ENCODE peak calls at places on chromosome X, in six cellular contexts. C, K, E, R, T and N are unnamed samples.

GRCh38 chrX:68018248-68019203 is 414.8 kb downstream of the OPHN1 start:
- DNase-seq in T (peak; percentile 32), E (no peak), K (no peak), C (peak; percentile 46), R (peak; percentile 10), N (peak; percentile 23)

GRCh38 chrX:15151267-15152196 is 118.4 kb downstream of the ASB9 start:
- DNase-seq in K (no peak), R (no peak), T (no peak), E (no peak), C (no peak), N (no peak)

GRCh38 chrX:131277543-131278115 is 11.5 kb downstream of the IGSF1 start:
- DNase-seq in C (peak; percentile 34), T (no peak), E (no peak), R (no peak), K (no peak), N (no peak)

GRCh38 chrX:137166591-137166990 is 132.8 kb upstream of the GPR101 start:
- DNase-seq in T (no peak), C (peak; percentile 51), R (no peak), K (peak; percentile 15), E (no peak), N (no peak)

GRCh38 chrX:150364347-150365050 is 1.4 kb downstream of the MAMLD1 start:
- DNase-seq in E (no peak), T (peak; percentile 6), R (no peak), C (peak; percentile 65), K (no peak), N (peak; percentile 77)

GRCh38 chrX:66021407-66021757 is 18.5 kb downstream of the VSIG4 start:
- DNase-seq in E (no peak), K (no peak), R (no peak), T (no peak), C (no peak), N (no peak)

GRCh38 chrX:44344687-44345086 is 1.2 kb upstream of the EFHC2 start:
- DNase-seq in T (no peak), R (no peak), K (peak; percentile 41), E (no peak), C (no peak), N (no peak)

GRCh38 chrX:65705439-65705838 is 38.0 kb downstream of the MSN start:
- DNase-seq in T (no peak), R (no peak), K (no peak), C (no peak), E (no peak), N (no peak)

GRCh38 chrX:97844161-97844560 is 960.5 kb downstream of the RPA4 start:
- DNase-seq in C (no peak), R (no peak), T (no peak), E (no peak), K (no peak), N (peak; percentile 26)

GRCh38 chrX:16160729-16161128 is 6.6 kb upstream of the MAGEB17 start:
- DNase-seq in T (peak; percentile 88), C (no peak), K (no peak), R (peak; percentile 66), E (peak; percentile 94), N (no peak)

GRCh38 chrX:9392445-9392844 is 72.4 kb upstream of the TBL1X start:
- DNase-seq in E (peak; percentile 29), R (no peak), C (no peak), K (no peak), T (peak; percentile 58), N (no peak)

GRCh38 chrX:114050075-114050796 is 533.6 kb upstream of the HTR2C start:
- DNase-seq in K (no peak), T (no peak), E (no peak), R (no peak), C (no peak), N (no peak)

DNA sequence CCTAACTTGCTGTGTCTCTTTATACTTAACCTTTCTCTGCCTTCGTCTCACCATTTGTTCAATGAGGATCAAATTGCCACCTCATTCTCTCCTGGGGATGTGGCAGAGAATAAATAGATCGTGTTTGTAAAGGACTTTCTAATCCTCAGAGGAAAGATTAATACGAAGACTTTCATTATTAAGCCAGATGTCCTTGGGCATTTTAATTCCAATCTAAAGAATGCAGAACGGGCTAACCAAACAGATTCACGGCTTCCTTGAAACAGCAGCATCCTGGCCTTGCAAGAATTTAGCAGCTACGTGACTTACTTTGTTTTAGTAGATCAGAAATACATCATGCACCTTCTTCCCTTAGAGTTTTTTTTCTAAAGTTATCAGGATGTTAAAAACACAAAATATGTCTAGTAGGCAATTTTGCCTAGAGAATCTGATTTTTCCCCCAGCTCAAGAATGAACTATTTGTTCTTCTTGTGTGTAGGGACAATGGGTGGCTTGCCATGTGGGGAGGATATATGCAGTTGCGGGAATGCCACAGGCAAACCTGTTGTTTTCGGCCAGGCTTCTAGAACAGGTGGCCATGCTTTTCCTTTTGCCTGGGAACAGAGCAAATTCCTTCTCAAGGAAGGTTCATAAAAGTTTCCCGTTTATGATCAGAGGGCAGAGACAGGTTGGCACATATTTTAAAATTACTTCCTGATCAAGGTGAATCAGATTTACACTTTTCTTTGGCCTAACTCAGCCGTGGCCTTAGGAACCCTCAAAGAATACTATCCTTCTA is 3.0 kb downstream of the MID1 start:
- DNase-seq in R (no peak), T (no peak), E (no peak), K (no peak), C (peak; percentile 25), N (no peak)
- H3K4me3 ChIP-seq in R (peak overlapping the region; percentile 77), T (peak overlapping the region; percentile 60), E (peak overlapping the region; percentile 93), K (no peak overlapping the region), C (peak overlapping the region; percentile 61), N (peak overlapping the region; percentile 75)

DNA sequence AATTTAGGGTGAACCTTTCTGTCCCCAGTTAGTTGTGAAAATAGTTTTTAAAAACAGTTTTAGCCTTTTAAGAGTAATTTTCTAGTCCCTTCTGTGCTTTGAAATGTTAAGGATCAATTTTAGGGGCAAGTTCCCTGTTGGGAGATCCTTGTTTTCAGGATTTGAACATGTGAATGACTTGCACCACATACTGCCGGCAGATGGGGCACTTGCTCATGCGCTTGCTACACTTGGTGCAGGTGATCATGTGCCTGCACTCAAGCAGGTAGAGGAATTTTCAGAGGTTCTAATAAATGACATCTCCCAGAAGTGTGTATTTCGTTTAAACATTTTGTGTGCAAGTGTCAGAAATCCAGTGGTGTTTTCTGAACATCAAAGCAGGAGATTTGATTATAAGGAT is 195.9 kb downstream of the CHM start:
- DNase-seq in E (no peak), T (peak; percentile 3), R (peak; percentile 8), K (peak; percentile 4), C (peak; percentile 23), N (no peak)
- TF ChIP-seq CTCF in E (peak; percentile 14), T (peak; percentile 30), R (peak; percentile 56), K (no peak), C (peak; percentile 50), N (peak; percentile 15)

GRCh38 chrX:115696039-115696438 is 135.1 kb downstream of the PLS3 start:
- DNase-seq in T (no peak), R (no peak), E (no peak), K (no peak), C (no peak), N (no peak)
- H3K9ac ChIP-seq in T (no peak overlapping the region), R (no peak overlapping the region), E (no peak overlapping the region), K (no peak overlapping the region), C (no peak overlapping the region), N (no peak overlapping the region)

GRCh38 chrX:40008841-40009461 is 88.8 kb downstream of the BCOR start:
- DNase-seq in R (no peak), T (no peak), E (no peak), K (no peak), C (peak; percentile 72), N (peak; percentile 84)
- H3K4me3 ChIP-seq in R (no peak overlapping the region), T (no peak overlapping the region), E (peak overlapping the region; percentile 39), K (no peak overlapping the region), C (peak overlapping the region; percentile 47), N (no peak overlapping the region)

GRCh38 chrX:318739-319578 is at the start of gene GTPBP6:
- DNase-seq in R (peak; percentile 95), K (peak; percentile 82), C (peak; percentile 100), T (peak; percentile 100), E (peak; percentile 98), N (peak; percentile 100)

GRCh38 chrX:319579-320125 is 1.1 kb upstream of the GTPBP6 start:
- DNase-seq in R (no peak), T (no peak), E (no peak), K (no peak), C (peak; percentile 35), N (peak; percentile 87)

GRCh38 chrX:327660-328126 is 9.1 kb upstream of the GTPBP6 start:
- DNase-seq in K (no peak), R (no peak), E (no peak), C (no peak), T (no peak), N (peak; percentile 65)

GRCh38 chrX:320126-320783 is 1.7 kb upstream of the GTPBP6 start:
- DNase-seq in R (no peak), E (no peak), C (peak; percentile 43), K (no peak), T (peak; percentile 10), N (peak; percentile 81)

GRCh38 chrX:323721-324628 is 5.4 kb upstream of the GTPBP6 start:
- DNase-seq in C (peak; percentile 83), K (no peak), T (peak; percentile 58), R (peak; percentile 67), E (peak; percentile 76), N (peak; percentile 74)
- TF ChIP-seq CTCF in C (peak; percentile 36), K (peak; percentile 46), T (no peak), R (no peak), E (no peak), N (no peak)

DNA sequence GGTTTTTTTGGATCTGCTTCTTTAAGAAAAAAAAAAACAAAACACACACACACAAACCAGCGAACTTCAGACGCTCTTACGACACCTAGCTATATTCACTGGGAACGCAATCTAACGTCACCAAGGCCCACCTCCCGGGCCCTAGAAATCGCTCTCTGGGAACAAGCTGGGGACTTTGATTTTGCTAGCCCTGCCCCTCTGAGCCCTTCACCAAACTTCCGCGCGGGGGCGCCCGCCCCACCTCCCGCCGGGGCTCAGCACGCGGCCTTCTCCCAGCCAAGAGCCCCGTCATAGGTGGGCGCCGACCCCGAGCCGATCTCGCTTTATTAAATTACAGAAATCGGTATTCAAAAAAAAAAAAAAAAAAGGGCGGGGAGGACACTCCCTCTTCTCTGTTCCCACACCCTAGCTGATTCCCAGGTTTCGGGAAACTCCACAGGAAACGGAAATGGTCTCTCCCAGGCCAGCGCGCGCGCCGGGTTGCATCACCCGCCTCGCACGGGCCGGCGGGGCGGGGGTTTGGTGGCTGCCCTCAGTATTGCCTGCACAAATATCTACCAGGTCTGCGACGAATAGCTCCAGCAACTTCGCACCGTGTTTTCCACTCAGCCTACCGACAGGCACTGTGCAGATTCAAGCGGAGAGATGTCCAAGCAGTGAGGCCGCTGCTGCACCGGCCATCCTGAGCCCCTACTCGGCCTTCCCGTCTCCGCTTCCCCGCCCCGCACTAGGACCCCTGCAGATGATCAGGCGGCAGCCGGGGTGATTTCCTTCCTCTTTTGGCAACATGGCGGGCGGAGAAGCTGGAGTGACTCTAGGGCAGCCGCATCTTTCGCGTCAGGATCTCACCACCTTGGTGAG is at the start of gene EIF2S3:
- DNase-seq in K (peak; percentile 79), T (peak; percentile 98), R (peak; percentile 92), E (peak; percentile 97), C (peak; percentile 96), N (peak; percentile 95)
- H3K9ac ChIP-seq in K (no peak within 1 kb of the TSS), T (peak within 1 kb of the TSS; percentile 96), R (no peak within 1 kb of the TSS), E (no peak within 1 kb of the TSS), C (peak within 1 kb of the TSS; percentile 29), N (peak within 1 kb of the TSS; percentile 61)